ENCODE peak calls at places on chromosomes 6 and 20, in five cellular contexts. One of them, this sample, is unnamed.

GRCh38 chr6:55065020-55065419 is 109.3 kb upstream of the HCRTR2 start:
- DNase-seq in K562: no peak
- DNase-seq in choroid plexus epithelial cell: no peak
- DNase-seq in A549: no peak
- DNase-seq in kidney epithelial cell: no peak
- DNase-seq in this sample: no peak

GRCh38 chr20:22342410-22342809 is 242.0 kb downstream of the FOXA2 start:
- DNase-seq in A549: no peak
- DNase-seq in K562: no peak
- DNase-seq in kidney epithelial cell: no peak
- DNase-seq in choroid plexus epithelial cell: no peak
- DNase-seq in this sample: no peak

GRCh38 chr6:17066610-17067009 is 35.2 kb upstream of the STMND1 start:
- DNase-seq in K562: no peak
- DNase-seq in choroid plexus epithelial cell: no peak
- DNase-seq in kidney epithelial cell: no peak
- DNase-seq in A549: no peak
- DNase-seq in this sample: no peak

GRCh38 chr6:159871911-159872310 is 18.9 kb upstream of the MAS1 start:
- DNase-seq in choroid plexus epithelial cell: no peak
- DNase-seq in A549: no peak
- DNase-seq in kidney epithelial cell: no peak
- DNase-seq in K562: no peak
- DNase-seq in this sample: no peak

GRCh38 chr6:137637161-137637560 is 143.0 kb upstream of the OLIG3 start:
- DNase-seq in A549: peak; percentile 35
- DNase-seq in K562: no peak
- DNase-seq in choroid plexus epithelial cell: peak; percentile 100
- DNase-seq in kidney epithelial cell: peak; percentile 99
- DNase-seq in this sample: peak; percentile 83

GRCh38 chr20:34397096-34397495 is 34.0 kb downstream of the ITCH start:
- DNase-seq in kidney epithelial cell: no peak
- DNase-seq in choroid plexus epithelial cell: no peak
- DNase-seq in A549: no peak
- DNase-seq in K562: no peak
- DNase-seq in this sample: no peak

GRCh38 chr20:57173986-57174385 is 92.5 kb downstream of the BMP7 start:
- DNase-seq in kidney epithelial cell: no peak
- DNase-seq in K562: no peak
- DNase-seq in A549: no peak
- DNase-seq in choroid plexus epithelial cell: no peak
- DNase-seq in this sample: no peak

GRCh38 chr6:7747433-7747832 is 21.5 kb downstream of the BMP6 start:
- DNase-seq in choroid plexus epithelial cell: no peak
- DNase-seq in kidney epithelial cell: no peak
- DNase-seq in K562: no peak
- DNase-seq in A549: no peak
- DNase-seq in this sample: no peak

GRCh38 chr20:10093087-10093591 is 58.4 kb downstream of the ANKEF1 start:
- DNase-seq in K562: no peak
- DNase-seq in choroid plexus epithelial cell: peak; percentile 62
- DNase-seq in kidney epithelial cell: no peak
- DNase-seq in A549: peak; percentile 81
- DNase-seq in this sample: peak; percentile 47

GRCh38 chr20:10096790-10097189 is 62.0 kb downstream of the ANKEF1 start:
- DNase-seq in choroid plexus epithelial cell: no peak
- DNase-seq in K562: no peak
- DNase-seq in kidney epithelial cell: no peak
- DNase-seq in A549: no peak
- DNase-seq in this sample: no peak

GRCh38 chr20:10090588-10091166 is 55.9 kb downstream of the ANKEF1 start:
- DNase-seq in choroid plexus epithelial cell: peak; percentile 82
- DNase-seq in K562: peak; percentile 21
- DNase-seq in kidney epithelial cell: no peak
- DNase-seq in A549: peak; percentile 76
- DNase-seq in this sample: no peak

GRCh38 chr20:10089871-10090587 is 55.2 kb downstream of the ANKEF1 start:
- DNase-seq in A549: no peak
- DNase-seq in kidney epithelial cell: no peak
- DNase-seq in choroid plexus epithelial cell: no peak
- DNase-seq in K562: no peak
- DNase-seq in this sample: no peak

GRCh38 chr20:10094566-10095173 is 59.9 kb downstream of the ANKEF1 start:
- DNase-seq in choroid plexus epithelial cell: peak; percentile 39
- DNase-seq in kidney epithelial cell: no peak
- DNase-seq in K562: no peak
- DNase-seq in A549: peak; percentile 32
- DNase-seq in this sample: no peak
- TF ChIP-seq CTCF in choroid plexus epithelial cell: peak; percentile 47
- TF ChIP-seq CTCF in kidney epithelial cell: no peak
- TF ChIP-seq CTCF in K562: no peak
- TF ChIP-seq CTCF in A549: peak; percentile 49
- TF ChIP-seq CTCF in this sample: no peak

DNA sequence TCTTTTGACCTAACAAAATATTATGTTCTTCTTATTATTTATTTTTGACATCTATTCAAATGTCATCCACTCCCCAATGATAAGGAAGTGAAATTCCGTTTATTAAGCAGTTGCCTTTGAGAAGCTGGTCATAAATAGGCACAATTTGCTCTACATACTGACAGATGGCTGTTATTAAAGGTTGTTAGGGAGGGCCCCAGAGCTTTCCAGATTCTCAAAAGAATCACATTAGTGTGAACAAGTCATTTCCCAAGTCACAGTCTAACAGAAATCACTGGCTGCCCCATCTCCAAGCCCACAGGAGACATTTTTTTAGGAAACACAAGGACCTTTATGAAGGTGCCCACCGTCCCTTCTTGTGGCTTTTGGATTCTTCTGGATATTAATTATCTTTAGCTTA is 172.4 kb downstream of the MEI4 start:
- DNase-seq in K562: no peak
- DNase-seq in kidney epithelial cell: no peak
- DNase-seq in A549: no peak
- DNase-seq in choroid plexus epithelial cell: no peak
- DNase-seq in this sample: no peak
- H3K4me3 ChIP-seq in K562: no peak overlapping the region
- H3K4me3 ChIP-seq in kidney epithelial cell: no peak overlapping the region
- H3K4me3 ChIP-seq in A549: no peak overlapping the region
- H3K4me3 ChIP-seq in choroid plexus epithelial cell: no peak overlapping the region
- H3K4me3 ChIP-seq in this sample: no peak overlapping the region

GRCh38 chr6:97438011-97438671 is 155.1 kb upstream of the MMS22L start:
- DNase-seq in K562: no peak
- DNase-seq in A549: no peak
- DNase-seq in choroid plexus epithelial cell: no peak
- DNase-seq in kidney epithelial cell: no peak
- DNase-seq in this sample: no peak

GRCh38 chr6:97440590-97441176 is 157.7 kb upstream of the MMS22L start:
- DNase-seq in A549: peak; percentile 34
- DNase-seq in choroid plexus epithelial cell: peak; percentile 63
- DNase-seq in K562: peak; percentile 3
- DNase-seq in kidney epithelial cell: no peak
- DNase-seq in this sample: no peak

GRCh38 chr6:97437087-97437486 is 154.1 kb upstream of the MMS22L start:
- DNase-seq in choroid plexus epithelial cell: peak; percentile 46
- DNase-seq in kidney epithelial cell: no peak
- DNase-seq in A549: peak; percentile 10
- DNase-seq in K562: peak; percentile 18
- DNase-seq in this sample: peak; percentile 2
- TF ChIP-seq CTCF in choroid plexus epithelial cell: peak; percentile 85
- TF ChIP-seq CTCF in kidney epithelial cell: peak; percentile 81
- TF ChIP-seq CTCF in A549: peak; percentile 38
- TF ChIP-seq CTCF in K562: peak; percentile 48
- TF ChIP-seq CTCF in this sample: peak; percentile 79

DNA sequence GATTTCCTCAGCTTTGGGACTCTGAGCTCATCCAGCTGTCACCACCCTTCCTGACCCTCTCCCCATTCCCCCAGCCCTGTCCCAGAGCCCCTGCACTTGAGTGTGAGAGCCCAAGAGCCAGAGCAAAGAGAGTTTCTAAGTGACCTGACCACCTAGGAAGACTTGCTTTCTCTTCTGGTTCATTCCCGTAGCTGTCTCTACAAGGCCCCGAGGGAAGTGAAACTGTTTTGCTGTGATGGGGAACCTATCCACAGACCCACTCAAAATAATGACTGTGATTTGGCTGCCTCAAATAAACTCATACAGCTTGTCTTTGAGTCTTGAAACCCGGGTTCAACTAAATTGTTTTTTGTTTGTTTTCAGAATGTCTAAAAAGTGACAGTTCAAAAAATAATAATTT is 74.6 kb upstream of the XRN2 start:
- DNase-seq in K562: no peak
- DNase-seq in choroid plexus epithelial cell: no peak
- DNase-seq in A549: no peak
- DNase-seq in kidney epithelial cell: no peak
- DNase-seq in this sample: no peak
- H3K4me3 ChIP-seq in K562: no peak overlapping the region
- H3K4me3 ChIP-seq in choroid plexus epithelial cell: no peak overlapping the region
- H3K4me3 ChIP-seq in A549: no peak overlapping the region
- H3K4me3 ChIP-seq in kidney epithelial cell: no peak overlapping the region
- H3K4me3 ChIP-seq in this sample: no peak overlapping the region

GRCh38 chr6:2853766-2854393 is 12.2 kb upstream of the SERPINB1 start:
- DNase-seq in A549: peak; percentile 80
- DNase-seq in choroid plexus epithelial cell: peak; percentile 78
- DNase-seq in kidney epithelial cell: no peak
- DNase-seq in K562: peak; percentile 79
- DNase-seq in this sample: no peak
- TF ChIP-seq CTCF in A549: peak; percentile 48
- TF ChIP-seq CTCF in choroid plexus epithelial cell: peak; percentile 47
- TF ChIP-seq CTCF in kidney epithelial cell: no peak
- TF ChIP-seq CTCF in K562: peak; percentile 19
- TF ChIP-seq CTCF in this sample: peak; percentile 16

DNA sequence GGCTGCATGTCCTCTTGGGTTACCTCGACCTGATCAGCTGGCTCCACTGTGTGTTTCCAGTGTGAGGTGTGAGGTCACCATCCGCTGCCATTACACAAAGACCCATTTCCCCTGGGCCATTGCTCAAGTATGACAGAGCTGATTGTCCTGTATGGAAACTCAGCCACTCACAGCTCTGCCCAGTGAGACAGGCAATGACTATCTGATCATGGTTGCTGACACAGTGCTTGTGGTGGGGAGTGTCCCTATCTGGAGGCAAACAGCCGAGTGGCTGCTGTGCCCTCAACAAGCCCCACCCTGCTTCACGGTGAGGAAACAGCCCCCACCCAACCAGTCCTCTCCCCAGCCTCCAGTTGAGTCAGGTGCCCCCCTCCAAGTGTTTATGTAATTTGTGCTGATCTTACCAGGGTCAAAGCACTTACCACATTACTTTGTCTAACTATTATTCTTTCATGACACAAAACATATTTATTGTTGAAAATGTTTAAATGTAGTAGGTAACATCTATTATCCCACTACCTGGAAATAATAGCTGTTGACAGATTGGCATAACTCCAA is 11.7 kb upstream of the MAPK13 start:
- DNase-seq in A549: no peak
- DNase-seq in choroid plexus epithelial cell: no peak
- DNase-seq in K562: peak; percentile 91
- DNase-seq in kidney epithelial cell: no peak
- DNase-seq in this sample: no peak
- H3K4me3 ChIP-seq in A549: no peak overlapping the region
- H3K4me3 ChIP-seq in choroid plexus epithelial cell: no peak overlapping the region
- H3K4me3 ChIP-seq in K562: no peak overlapping the region
- H3K4me3 ChIP-seq in kidney epithelial cell: no peak overlapping the region
- H3K4me3 ChIP-seq in this sample: no peak overlapping the region

DNA sequence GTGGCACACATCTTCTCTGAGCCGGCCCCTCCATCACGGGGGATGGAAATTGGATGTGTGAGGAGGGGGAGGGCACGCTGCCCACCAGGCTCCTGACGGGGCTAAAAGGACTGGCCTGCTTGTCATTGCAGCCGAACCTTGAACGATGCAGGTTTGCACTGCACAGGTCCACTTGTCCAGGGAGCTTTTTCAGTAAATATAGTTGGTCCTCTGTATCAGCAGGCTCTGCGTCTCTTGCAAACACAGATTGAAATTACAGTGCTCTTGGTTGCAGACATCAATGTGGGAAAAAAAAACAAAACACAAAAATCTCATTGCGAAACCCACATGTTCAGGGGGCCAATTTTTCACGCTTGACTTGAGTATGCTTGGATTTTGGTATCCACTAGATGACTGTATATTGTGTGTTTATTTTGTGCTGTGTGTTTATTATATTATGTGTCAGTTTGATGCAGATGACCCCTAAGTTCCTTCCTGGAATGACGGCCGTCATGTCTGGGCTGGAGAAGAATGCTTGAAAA is 29.2 kb downstream of the ERMARD start:
- DNase-seq in A549: no peak
- DNase-seq in K562: no peak
- DNase-seq in kidney epithelial cell: no peak
- DNase-seq in choroid plexus epithelial cell: peak; percentile 80
- DNase-seq in this sample: no peak
- TF ChIP-seq CTCF in A549: no peak
- TF ChIP-seq CTCF in K562: no peak
- TF ChIP-seq CTCF in kidney epithelial cell: no peak
- TF ChIP-seq CTCF in choroid plexus epithelial cell: no peak
- TF ChIP-seq CTCF in this sample: no peak

This sample was measured in HFF-Myc.